ENCODE peak calls at places on chromosomes 5 and 9, in five cellular contexts. One of them, this sample, is unnamed.

GRCh38 chr9:20658677-20659473 is 25.2 kb upstream of the FOCAD start:
- DNase-seq in ovary: no peak
- DNase-seq in activated T-cell treated with anti-CD3 and anti-CD28 coated beads for 1 hour: no peak
- DNase-seq in epithelial cell of prostate: no peak
- DNase-seq in iris pigment epithelial cell: no peak
- DNase-seq in this sample: no peak

GRCh38 chr5:177476531-177477233 is 3.2 kb upstream of the DBN1 start:
- DNase-seq in ovary: no peak
- DNase-seq in activated T-cell treated with anti-CD3 and anti-CD28 coated beads for 1 hour: no peak
- DNase-seq in epithelial cell of prostate: no peak
- DNase-seq in iris pigment epithelial cell: no peak
- DNase-seq in this sample: no peak

GRCh38 chr9:136219276-136219675 is 14.3 kb upstream of the LHX3 start:
- DNase-seq in ovary: no peak
- DNase-seq in activated T-cell treated with anti-CD3 and anti-CD28 coated beads for 1 hour: no peak
- DNase-seq in epithelial cell of prostate: peak; percentile 54
- DNase-seq in iris pigment epithelial cell: peak; percentile 88
- DNase-seq in this sample: no peak

GRCh38 chr5:75510417-75510835 is 1.0 kb downstream of the CERT1 start:
- DNase-seq in ovary: no peak
- DNase-seq in activated T-cell treated with anti-CD3 and anti-CD28 coated beads for 1 hour: peak; percentile 4
- DNase-seq in epithelial cell of prostate: no peak
- DNase-seq in iris pigment epithelial cell: peak; percentile 47
- DNase-seq in this sample: no peak

GRCh38 chr5:142601432-142601831 is 84.5 kb downstream of the FGF1 start:
- DNase-seq in ovary: no peak
- DNase-seq in activated T-cell treated with anti-CD3 and anti-CD28 coated beads for 1 hour: no peak
- DNase-seq in epithelial cell of prostate: no peak
- DNase-seq in iris pigment epithelial cell: no peak
- DNase-seq in this sample: no peak

GRCh38 chr5:2140501-2140900 is 257.8 kb upstream of the IRX4 start:
- DNase-seq in ovary: no peak
- DNase-seq in activated T-cell treated with anti-CD3 and anti-CD28 coated beads for 1 hour: no peak
- DNase-seq in epithelial cell of prostate: no peak
- DNase-seq in iris pigment epithelial cell: no peak
- DNase-seq in this sample: no peak

GRCh38 chr9:93954436-93955355 is at the start of gene BARX1:
- DNase-seq in ovary: no peak
- DNase-seq in activated T-cell treated with anti-CD3 and anti-CD28 coated beads for 1 hour: no peak
- DNase-seq in epithelial cell of prostate: no peak
- DNase-seq in iris pigment epithelial cell: no peak
- DNase-seq in this sample: no peak

GRCh38 chr9:90659626-90660364 is 17.2 kb upstream of the DIRAS2 start:
- DNase-seq in ovary: no peak
- DNase-seq in activated T-cell treated with anti-CD3 and anti-CD28 coated beads for 1 hour: no peak
- DNase-seq in epithelial cell of prostate: peak; percentile 66
- DNase-seq in iris pigment epithelial cell: peak; percentile 53
- DNase-seq in this sample: no peak

GRCh38 chr9:88198346-88198807 is 60.1 kb upstream of the SPATA31C2 start:
- DNase-seq in ovary: no peak
- DNase-seq in activated T-cell treated with anti-CD3 and anti-CD28 coated beads for 1 hour: no peak
- DNase-seq in epithelial cell of prostate: no peak
- DNase-seq in iris pigment epithelial cell: peak; percentile 44
- DNase-seq in this sample: no peak

GRCh38 chr5:123429221-123429954 is 6.2 kb upstream of the CEP120 start:
- DNase-seq in ovary: no peak
- DNase-seq in activated T-cell treated with anti-CD3 and anti-CD28 coated beads for 1 hour: no peak
- DNase-seq in epithelial cell of prostate: no peak
- DNase-seq in iris pigment epithelial cell: peak; percentile 41
- DNase-seq in this sample: no peak

GRCh38 chr9:79222483-79222882 is 349.3 kb upstream of the TLE4 start:
- DNase-seq in ovary: no peak
- DNase-seq in activated T-cell treated with anti-CD3 and anti-CD28 coated beads for 1 hour: no peak
- DNase-seq in epithelial cell of prostate: no peak
- DNase-seq in iris pigment epithelial cell: peak; percentile 11
- DNase-seq in this sample: no peak

GRCh38 chr9:68496356-68496755 is 44.3 kb downstream of the TMEM252 start:
- DNase-seq in ovary: no peak
- DNase-seq in activated T-cell treated with anti-CD3 and anti-CD28 coated beads for 1 hour: no peak
- DNase-seq in epithelial cell of prostate: no peak
- DNase-seq in iris pigment epithelial cell: no peak
- DNase-seq in this sample: no peak

GRCh38 chr5:51185985-51186384 is 197.3 kb upstream of the ISL1 start:
- DNase-seq in ovary: no peak
- DNase-seq in activated T-cell treated with anti-CD3 and anti-CD28 coated beads for 1 hour: no peak
- DNase-seq in epithelial cell of prostate: no peak
- DNase-seq in iris pigment epithelial cell: no peak
- DNase-seq in this sample: no peak

GRCh38 chr9:127541865-127542264 is 70.2 kb upstream of the STXBP1 start:
- DNase-seq in ovary: no peak
- DNase-seq in activated T-cell treated with anti-CD3 and anti-CD28 coated beads for 1 hour: no peak
- DNase-seq in epithelial cell of prostate: no peak
- DNase-seq in iris pigment epithelial cell: no peak
- DNase-seq in this sample: no peak

GRCh38 chr5:423626-424258 is 19.2 kb upstream of the EXOC3 start:
- DNase-seq in ovary: no peak
- DNase-seq in activated T-cell treated with anti-CD3 and anti-CD28 coated beads for 1 hour: no peak
- DNase-seq in epithelial cell of prostate: no peak
- DNase-seq in iris pigment epithelial cell: no peak
- DNase-seq in this sample: no peak

GRCh38 chr9:81690251-81690851 is 1.0 kb upstream of the TLE1 start:
- DNase-seq in ovary: peak; percentile 61
- DNase-seq in activated T-cell treated with anti-CD3 and anti-CD28 coated beads for 1 hour: no peak
- DNase-seq in epithelial cell of prostate: peak; percentile 50
- DNase-seq in iris pigment epithelial cell: no peak
- DNase-seq in this sample: no peak

This sample was measured in CMK.